ENCODE peak calls at places on chromosomes 3 and 15, in four cellular contexts. One of them, this sample, is unnamed.

GRCh38 chr3:14570864-14571263 is 30.7 kb upstream of the GRIP2 start:
- DNase-seq in K562: no peak
- DNase-seq in HepG2: no peak
- DNase-seq in GM12878: no peak
- DNase-seq in this sample: no peak

GRCh38 chr3:67468511-67468910 is 185.9 kb downstream of the SUCLG2 start:
- DNase-seq in K562: no peak
- DNase-seq in HepG2: no peak
- DNase-seq in GM12878: no peak
- DNase-seq in this sample: no peak

GRCh38 chr3:63295356-63295755 is 17.2 kb downstream of the SYNPR start:
- DNase-seq in K562: no peak
- DNase-seq in HepG2: no peak
- DNase-seq in GM12878: no peak
- DNase-seq in this sample: no peak

GRCh38 chr3:126304291-126304690 is 52.9 kb downstream of the KLF15 start:
- DNase-seq in K562: no peak
- DNase-seq in HepG2: no peak
- DNase-seq in GM12878: no peak
- DNase-seq in this sample: no peak

GRCh38 chr3:166900866-166901577 is 479.1 kb downstream of the ZBBX start:
- DNase-seq in K562: no peak
- DNase-seq in HepG2: no peak
- DNase-seq in GM12878: no peak
- DNase-seq in this sample: no peak

GRCh38 chr3:30426319-30426993 is 179.9 kb upstream of the TGFBR2 start:
- DNase-seq in K562: no peak
- DNase-seq in HepG2: no peak
- DNase-seq in GM12878: no peak
- DNase-seq in this sample: no peak

GRCh38 chr15:87369269-87369668 is 887.3 kb downstream of the NTRK3 start:
- DNase-seq in K562: no peak
- DNase-seq in HepG2: no peak
- DNase-seq in GM12878: no peak
- DNase-seq in this sample: no peak

GRCh38 chr3:115072265-115073008 is 74.7 kb downstream of the ZBTB20 start:
- DNase-seq in K562: no peak
- DNase-seq in HepG2: no peak
- DNase-seq in GM12878: no peak
- DNase-seq in this sample: no peak

GRCh38 chr3:111566844-111567243 is 24.8 kb downstream of the CD96 start:
- DNase-seq in K562: no peak
- DNase-seq in HepG2: no peak
- DNase-seq in GM12878: no peak
- DNase-seq in this sample: no peak

GRCh38 chr15:100998630-100999029 is 79.5 kb downstream of the LRRK1 start:
- DNase-seq in K562: no peak
- DNase-seq in HepG2: no peak
- DNase-seq in GM12878: no peak
- DNase-seq in this sample: no peak

GRCh38 chr15:90845201-90845949 is 23.0 kb upstream of the FURIN start:
- DNase-seq in K562: no peak
- DNase-seq in HepG2: no peak
- DNase-seq in GM12878: peak
- DNase-seq in this sample: no peak

GRCh38 chr3:22231061-22231460 is 480.1 kb upstream of the ZNF385D start:
- DNase-seq in K562: no peak
- DNase-seq in HepG2: no peak
- DNase-seq in GM12878: no peak
- DNase-seq in this sample: no peak

GRCh38 chr3:32414527-32415202 is 23.0 kb downstream of the CMTM7 start:
- DNase-seq in K562: no peak
- DNase-seq in HepG2: no peak
- DNase-seq in GM12878: no peak
- DNase-seq in this sample: no peak

GRCh38 chr3:57927916-57928315 is 80.3 kb upstream of the FLNB start:
- DNase-seq in K562: no peak
- DNase-seq in HepG2: no peak
- DNase-seq in GM12878: no peak
- DNase-seq in this sample: no peak

GRCh38 chr3:171620825-171621434 is 160.7 kb upstream of the TNIK start:
- DNase-seq in K562: no peak
- DNase-seq in HepG2: no peak
- DNase-seq in GM12878: no peak
- DNase-seq in this sample: no peak

GRCh38 chr3:105516972-105517371 is 150.3 kb downstream of the ALCAM start:
- DNase-seq in K562: no peak
- DNase-seq in HepG2: no peak
- DNase-seq in GM12878: no peak
- DNase-seq in this sample: peak

GRCh38 chr3:14143826-14144225 is 19.0 kb downstream of the TMEM43 start:
- DNase-seq in K562: no peak
- DNase-seq in HepG2: peak
- DNase-seq in GM12878: no peak
- DNase-seq in this sample: no peak

GRCh38 chr15:52093539-52094502 is 18.8 kb downstream of the BCL2L10 start:
- DNase-seq in K562: no peak
- DNase-seq in HepG2: no peak
- DNase-seq in GM12878: no peak
- DNase-seq in this sample: no peak

GRCh38 chr3:39911465-39912309 is 102.3 kb downstream of the MYRIP start:
- DNase-seq in K562: no peak
- DNase-seq in HepG2: peak
- DNase-seq in GM12878: no peak
- DNase-seq in this sample: peak

GRCh38 chr3:3177861-3178497 is 1.5 kb downstream of the CRBN start:
- DNase-seq in K562: peak
- DNase-seq in HepG2: peak
- DNase-seq in GM12878: no peak
- DNase-seq in this sample: no peak

GRCh38 chr3:12568747-12569146 is 11.9 kb downstream of the MKRN2 start:
- DNase-seq in K562: no peak
- DNase-seq in HepG2: no peak
- DNase-seq in GM12878: no peak
- DNase-seq in this sample: no peak

GRCh38 chr3:191244242-191244867 is 45.3 kb downstream of the OSTN start:
- DNase-seq in K562: peak
- DNase-seq in HepG2: peak
- DNase-seq in GM12878: no peak
- DNase-seq in this sample: no peak

GRCh38 chr3:23203651-23204111 is 554 bp downstream of the UBE2E2 start:
- DNase-seq in K562: no peak
- DNase-seq in HepG2: no peak
- DNase-seq in GM12878: no peak
- DNase-seq in this sample: peak

GRCh38 chr3:174531262-174531982 is 327.7 kb upstream of the NAALADL2 start:
- DNase-seq in K562: no peak
- DNase-seq in HepG2: no peak
- DNase-seq in GM12878: no peak
- DNase-seq in this sample: no peak

GRCh38 chr3:40939113-40940070 is 259.9 kb upstream of the CTNNB1 start:
- DNase-seq in K562: no peak
- DNase-seq in HepG2: no peak
- DNase-seq in GM12878: no peak
- DNase-seq in this sample: no peak

GRCh38 chr15:88920186-88920891 is 7.2 kb upstream of the MFGE8 start:
- DNase-seq in K562: peak
- DNase-seq in HepG2: no peak
- DNase-seq in GM12878: no peak
- DNase-seq in this sample: no peak

GRCh38 chr3:183579967-183580720 is 24.6 kb upstream of the KLHL6 start:
- DNase-seq in K562: no peak
- DNase-seq in HepG2: no peak
- DNase-seq in GM12878: no peak
- DNase-seq in this sample: no peak

GRCh38 chr3:183576487-183577107 is 21.1 kb upstream of the KLHL6 start:
- DNase-seq in K562: no peak
- DNase-seq in HepG2: no peak
- DNase-seq in GM12878: no peak
- DNase-seq in this sample: no peak

GRCh38 chr3:183581496-183582155 is 26.1 kb upstream of the KLHL6 start:
- DNase-seq in K562: no peak
- DNase-seq in HepG2: no peak
- DNase-seq in GM12878: no peak
- DNase-seq in this sample: no peak

GRCh38 chr3:183577336-183577735 is 21.8 kb upstream of the KLHL6 start:
- DNase-seq in K562: no peak
- DNase-seq in HepG2: no peak
- DNase-seq in GM12878: no peak
- DNase-seq in this sample: no peak

DNA sequence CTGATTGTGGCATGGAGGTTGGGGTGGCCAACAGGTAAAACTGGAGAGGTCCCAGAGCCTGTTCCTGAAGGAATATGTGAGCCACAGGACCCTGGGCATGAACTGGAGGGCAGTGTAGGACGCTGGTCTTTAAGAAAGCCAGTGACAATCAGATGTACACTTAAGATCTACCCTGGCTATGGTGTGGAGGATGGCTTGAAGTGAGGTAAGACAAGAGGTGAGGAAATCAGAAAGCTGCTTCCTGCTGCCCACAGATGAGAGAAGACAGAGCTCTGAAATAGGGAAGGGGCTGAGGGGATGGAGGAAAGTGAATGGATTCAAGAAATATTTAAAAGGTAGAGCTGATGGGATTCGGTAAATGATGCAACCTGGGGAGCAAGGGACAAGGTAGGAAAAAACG is 22.7 kb upstream of the KLHL6 start:
- DNase-seq in K562: no peak
- DNase-seq in HepG2: no peak
- DNase-seq in GM12878: no peak
- DNase-seq in this sample: no peak
- TF ChIP-seq ATF2 in K562: no peak
- TF ChIP-seq ATF2 in HepG2: no peak
- TF ChIP-seq ATF2 in GM12878: no peak
- TF ChIP-seq ATF2 in this sample: no peak

DNA sequence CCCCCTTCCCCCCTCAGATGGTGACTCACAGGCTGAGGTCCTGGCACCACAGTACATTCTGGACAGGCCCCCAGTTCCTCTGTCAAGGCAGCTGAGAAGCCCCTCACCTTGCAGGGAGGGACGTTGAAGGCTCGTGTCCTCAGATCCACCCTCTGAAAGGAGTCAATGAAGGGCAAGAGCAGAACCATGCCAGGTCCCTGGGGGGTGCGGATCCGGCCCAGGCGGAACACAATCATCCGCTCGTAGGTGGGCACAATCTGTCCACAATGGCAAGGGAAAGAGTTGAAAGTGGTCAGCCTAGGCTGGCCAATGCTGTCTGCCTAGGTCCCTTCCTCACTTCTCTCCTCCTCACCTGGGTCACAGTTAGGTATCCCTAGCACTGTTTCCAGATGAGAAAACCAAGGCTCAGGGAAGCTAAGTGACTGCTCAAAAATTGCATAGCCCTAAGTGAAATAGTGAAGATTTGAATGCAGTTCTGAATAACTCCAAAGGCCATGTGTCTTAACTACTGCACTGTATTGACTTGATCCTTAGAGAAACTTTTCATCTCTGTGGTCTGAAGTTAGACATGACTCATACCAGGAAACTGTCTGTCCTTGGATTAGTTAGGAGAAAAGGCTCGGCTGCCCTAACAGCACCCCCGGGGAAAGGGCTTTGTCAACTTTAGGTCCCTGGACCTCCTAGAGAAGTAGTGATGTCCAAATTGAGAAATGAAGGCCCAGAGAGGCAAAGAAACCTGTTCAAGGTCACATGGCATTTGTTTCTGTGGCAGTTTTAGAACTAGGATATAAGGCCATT is 2.9 kb downstream of the STOML1 start:
- DNase-seq in K562: no peak
- DNase-seq in HepG2: no peak
- DNase-seq in GM12878: no peak
- DNase-seq in this sample: no peak
- TF ChIP-seq NR2C2 in K562: no peak
- TF ChIP-seq NR2C2 in HepG2: no peak
- TF ChIP-seq NR2C2 in GM12878: no peak
- TF ChIP-seq NR2C2 in this sample: no peak

GRCh38 chr3:193832833-193833413 is 239.9 kb downstream of the OPA1 start:
- DNase-seq in K562: no peak
- DNase-seq in HepG2: no peak
- DNase-seq in GM12878: no peak
- DNase-seq in this sample: no peak

GRCh38 chr3:193830791-193831191 is 237.8 kb downstream of the OPA1 start:
- DNase-seq in K562: no peak
- DNase-seq in HepG2: no peak
- DNase-seq in GM12878: no peak
- DNase-seq in this sample: no peak

GRCh38 chr3:193829781-193830180 is 236.8 kb downstream of the OPA1 start:
- DNase-seq in K562: no peak
- DNase-seq in HepG2: no peak
- DNase-seq in GM12878: no peak
- DNase-seq in this sample: no peak

GRCh38 chr3:193833592-193833991 is 240.6 kb downstream of the OPA1 start:
- DNase-seq in K562: no peak
- DNase-seq in HepG2: no peak
- DNase-seq in GM12878: no peak
- DNase-seq in this sample: no peak

DNA sequence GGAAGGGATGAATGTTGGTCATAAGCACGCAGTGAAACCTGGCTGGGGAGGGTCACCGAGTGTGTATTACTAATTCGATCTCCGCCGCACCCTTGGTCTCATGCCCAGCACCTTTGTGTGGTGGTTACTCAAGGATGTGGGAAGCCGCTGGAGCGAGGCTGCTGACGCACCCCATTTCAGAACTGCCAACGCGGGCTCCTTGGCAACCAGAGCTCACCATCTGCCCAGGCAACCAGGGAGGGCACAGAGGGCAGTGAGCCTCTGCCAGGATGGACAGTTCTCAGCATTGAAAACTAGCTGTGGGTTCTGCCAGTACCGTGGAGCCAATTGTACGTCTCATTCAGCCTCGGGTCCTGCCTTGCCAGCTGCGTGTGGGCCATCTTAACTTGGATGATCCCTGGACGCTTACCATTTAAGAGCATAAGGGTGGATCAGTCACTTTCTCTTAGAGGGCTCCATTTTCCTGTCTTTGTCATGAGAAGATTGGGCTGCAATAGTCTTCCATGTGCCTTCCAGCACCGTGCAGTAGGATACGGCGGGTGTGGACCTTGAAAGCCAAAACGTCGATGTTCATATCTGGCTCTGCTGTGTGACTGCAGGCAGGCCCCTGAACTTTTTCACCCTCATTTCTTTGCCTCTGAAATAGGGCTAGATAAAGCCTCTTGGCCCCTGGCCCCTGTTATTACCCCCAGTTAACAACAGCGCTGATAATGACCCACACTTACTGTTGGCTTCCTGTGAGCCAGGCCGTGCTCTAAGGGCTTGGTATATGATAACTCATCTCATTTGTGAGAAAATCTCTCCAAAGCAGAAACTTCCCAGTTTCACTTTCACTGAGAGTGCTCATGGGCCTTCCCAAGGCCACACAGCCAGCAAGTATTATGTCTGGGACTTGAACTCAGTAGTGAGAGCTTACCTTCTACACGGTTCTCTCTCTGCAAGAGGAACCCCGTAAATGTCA is 238.8 kb downstream of the OPA1 start:
- DNase-seq in K562: no peak
- DNase-seq in HepG2: no peak
- DNase-seq in GM12878: peak
- DNase-seq in this sample: no peak
- TF ChIP-seq ATF2 in K562: no peak
- TF ChIP-seq ATF2 in HepG2: no peak
- TF ChIP-seq ATF2 in GM12878: no peak
- TF ChIP-seq ATF2 in this sample: no peak

GRCh38 chr3:138062626-138063025 is 52.7 kb downstream of the CLDN18 start:
- DNase-seq in K562: no peak
- DNase-seq in HepG2: no peak
- DNase-seq in GM12878: no peak
- DNase-seq in this sample: no peak
- TF ChIP-seq NR2C2 in K562: no peak
- TF ChIP-seq NR2C2 in HepG2: no peak
- TF ChIP-seq NR2C2 in GM12878: no peak
- TF ChIP-seq NR2C2 in this sample: no peak

This sample was measured in WTC11.